ENCODE peak calls at places on chromosomes 11 and 22, in seven cellular contexts. A, C, P, T, U, M and J are unnamed samples.

GRCh38 chr11:19093976-19094375 is 23.0 kb upstream of the ZDHHC13 start:
- DNase-seq in A (no peak), P (no peak), M (peak), T (no peak), C (no peak), U (no peak), J (no peak)

GRCh38 chr11:116960916-116961315 is 123.5 kb upstream of the APOA1 start:
- DNase-seq in P (no peak), U (no peak), A (no peak), T (no peak), C (no peak), M (peak), J (no peak)

GRCh38 chr11:9385288-9385902 is 943 bp downstream of the IPO7 start:
- DNase-seq in A (no peak), P (peak), T (peak), M (peak), U (peak), C (no peak), J (no peak)

GRCh38 chr11:37557990-37558389 is 960.0 kb upstream of the RAG2 start:
- DNase-seq in U (no peak), P (no peak), A (no peak), T (no peak), M (no peak), C (no peak), J (no peak)

GRCh38 chr11:72446929-72447753 is 12.8 kb upstream of the CLPB start:
- DNase-seq in P (peak), T (no peak), C (no peak), A (no peak), U (peak), M (peak), J (no peak)

GRCh38 chr11:111912535-111912934 is at the start of gene HSPB2:
- DNase-seq in U (no peak), A (no peak), C (no peak), M (no peak), T (no peak), P (no peak), J (peak)

GRCh38 chr22:17772249-17772962 is 1.9 kb downstream of the BID start:
- DNase-seq in T (no peak), P (no peak), A (no peak), U (peak), M (peak), C (no peak), J (no peak)

GRCh38 chr11:59400461-59401261 is 25.6 kb downstream of the OR5A2 start:
- DNase-seq in P (no peak), C (no peak), M (no peak), A (no peak), T (no peak), U (no peak), J (no peak)

GRCh38 chr22:50488886-50489285 is 2.2 kb downstream of the MIOX start:
- DNase-seq in A (no peak), C (no peak), U (no peak), M (no peak), P (no peak), T (no peak), J (no peak)

GRCh38 chr11:107683807-107684206 is 28.0 kb downstream of the SLN start:
- DNase-seq in T (no peak), A (no peak), P (peak), C (no peak), U (peak), M (no peak), J (no peak)

GRCh38 chr11:128549256-128549944 is 38.0 kb downstream of the ETS1 start:
- DNase-seq in C (no peak), A (no peak), T (no peak), U (no peak), P (no peak), M (no peak), J (peak)

GRCh38 chr11:119094816-119095065 is 6.9 kb downstream of the DPAGT1 start:
- DNase-seq in T (no peak), A (no peak), M (peak), C (no peak), P (peak), U (peak), J (peak)

GRCh38 chr11:128928400-128928799 is 14.3 kb downstream of the TP53AIP1 start:
- DNase-seq in P (no peak), A (no peak), M (no peak), U (no peak), C (no peak), T (no peak), J (no peak)

GRCh38 chr11:120566176-120566575 is 54.6 kb downstream of the GRIK4 start:
- DNase-seq in A (no peak), U (peak), C (no peak), P (no peak), T (no peak), M (no peak), J (no peak)

GRCh38 chr11:113334183-113334582 is 19.8 kb downstream of the TTC12 start:
- DNase-seq in U (no peak), A (no peak), C (no peak), P (no peak), M (no peak), T (no peak), J (no peak)

GRCh38 chr22:46757104-46757503 is 5.3 kb upstream of the TBC1D22A start:
- DNase-seq in C (no peak), T (no peak), P (no peak), A (no peak), M (no peak), U (no peak), J (no peak)

GRCh38 chr11:67406969-67407699 is 3.3 kb downstream of the TBC1D10C start:
- DNase-seq in C (no peak), A (no peak), P (no peak), T (no peak), U (no peak), M (no peak), J (no peak)

GRCh38 chr11:47966621-47967020 is 13.7 kb upstream of the PTPRJ start:
- DNase-seq in A (no peak), C (no peak), U (no peak), T (no peak), P (no peak), M (no peak), J (no peak)

GRCh38 chr11:97269527-97269926 is 879.7 kb downstream of the JRKL start:
- DNase-seq in T (no peak), P (peak), C (no peak), M (peak), U (peak), A (no peak), J (no peak)

GRCh38 chr11:1075341-1075911 is 752 bp downstream of the MUC2 start:
- DNase-seq in C (no peak), U (no peak), A (no peak), M (no peak), P (no peak), T (no peak), J (peak)

GRCh38 chr11:18696638-18697225 is 1.8 kb upstream of the TMEM86A start:
- DNase-seq in U (no peak), M (peak), A (no peak), T (no peak), C (no peak), P (no peak), J (no peak)

GRCh38 chr11:107591446-107592236 is 694 bp downstream of the ELMOD1 start:
- DNase-seq in A (no peak), T (no peak), C (peak), M (peak), P (peak), U (no peak), J (no peak)

GRCh38 chr22:31122532-31123291 is at the start of gene INPP5J:
- DNase-seq in A (no peak), P (peak), U (peak), C (no peak), M (peak), T (no peak), J (peak)

GRCh38 chr11:67435031-67435726 is 2.3 kb downstream of the PTPRCAP start:
- DNase-seq in C (no peak), P (no peak), T (no peak), U (no peak), M (no peak), A (no peak), J (no peak)

GRCh38 chr22:29152381-29153138 is 53.1 kb upstream of the EMID1 start:
- DNase-seq in C (no peak), U (no peak), M (no peak), A (no peak), P (no peak), T (no peak), J (no peak)

GRCh38 chr11:64204464-64204989 is 2.0 kb upstream of the FERMT3 start:
- DNase-seq in A (peak), P (peak), U (peak), T (peak), M (peak), C (peak), J (peak)